ENCODE peak calls at places on chromosomes 7 and 10, in ten cellular contexts. V is left lung; X is left ventricle myocardium inferior; K is lower lobe of right lung; Z is mucosa of descending colon; C is thoracic aorta; O is spleen; T is heart right ventricle; N is CD8-positive, alpha-beta T cell; P is gastrocnemius medialis. L is an unnamed sample.

GRCh38 chr7:90708841-90709317 is 112.8 kb downstream of the CDK14 start:
- DNase-seq in V (no peak), X (no peak), K (no peak), Z (no peak), C (no peak), O (no peak), T (no peak), N (no peak), P (no peak), L (no peak)

GRCh38 chr7:2759736-2760097 is 71.7 kb downstream of the AMZ1 start:
- DNase-seq in V (no peak), X (no peak), K (no peak), Z (no peak), C (no peak), O (no peak), T (no peak), N (no peak), P (no peak), L (no peak)

GRCh38 chr7:7354674-7355073 is 172.3 kb downstream of the C1GALT1 start:
- DNase-seq in V (no peak), X (no peak), K (no peak), Z (no peak), C (no peak), O (no peak), T (no peak), N (no peak), P (no peak), L (no peak)

GRCh38 chr7:155190608-155191536 is 106.8 kb upstream of the INSIG1 start:
- DNase-seq in V (peak; percentile 95), X (no peak), K (peak; percentile 72), Z (no peak), C (no peak), O (peak; percentile 93), T (peak; percentile 35), N (peak; percentile 57), P (no peak), L (peak; percentile 67)

GRCh38 chr7:131293018-131293417 is 34.7 kb upstream of the MKLN1 start:
- DNase-seq in V (no peak), X (peak; percentile 55), K (no peak), Z (no peak), C (peak; percentile 17), O (no peak), T (peak; percentile 49), N (no peak), P (no peak), L (no peak)

GRCh38 chr7:4911111-4911828 is 27.8 kb upstream of the RADIL start:
- DNase-seq in V (no peak), X (no peak), K (no peak), Z (no peak), C (no peak), O (no peak), T (no peak), N (no peak), P (no peak), L (no peak)

GRCh38 chr10:76334306-76334705 is 902.9 kb downstream of the LRMDA start:
- DNase-seq in V (no peak), X (no peak), K (no peak), Z (no peak), C (no peak), O (no peak), T (no peak), N (no peak), P (no peak), L (no peak)

GRCh38 chr10:22856444-22857074 is 71.3 kb upstream of the ARMC3 start:
- DNase-seq in V (no peak), X (no peak), K (no peak), Z (no peak), C (no peak), O (no peak), T (no peak), N (no peak), P (no peak), L (no peak)

GRCh38 chr10:93893646-93894515 is at the start of gene SLC35G1:
- DNase-seq in V (peak; percentile 91), X (peak; percentile 62), K (peak; percentile 72), Z (peak; percentile 78), C (no peak), O (peak; percentile 91), T (peak; percentile 40), N (peak; percentile 65), P (peak; percentile 19), L (no peak)

DNA sequence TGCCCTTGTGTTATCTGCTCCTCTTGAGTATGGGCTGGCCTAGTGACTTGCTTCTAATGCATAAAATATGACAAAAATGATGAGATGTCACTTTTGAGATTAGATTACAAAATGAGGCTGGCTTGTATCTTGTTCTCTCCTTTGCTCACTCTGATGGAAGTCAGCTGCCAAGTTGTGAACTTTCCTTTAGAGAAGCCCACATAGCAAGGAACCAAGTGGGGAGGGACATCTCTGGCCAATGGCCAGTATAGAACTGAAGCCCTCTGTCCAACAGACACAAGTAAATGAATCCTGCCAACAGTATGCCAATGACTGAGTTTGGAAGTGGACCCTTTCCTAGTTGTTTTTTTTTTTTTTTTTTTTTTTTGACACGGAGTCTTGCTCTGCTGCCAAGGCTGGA is 3.4 kb downstream of the ZC3HC1 start:
- DNase-seq in V (no peak), X (no peak), K (no peak), Z (no peak), C (no peak), O (no peak), T (no peak), N (no peak), P (no peak), L (no peak)
- H3K4me1 ChIP-seq in V (peaks cover 3% of the 10 kb centered on the region), X (peaks cover 25% of the 10 kb centered on the region), K (peaks cover 5% of the 10 kb centered on the region), Z (peaks cover 8% of the 10 kb centered on the region), C (no peaks in the 10 kb centered on the region), O (peaks cover 29% of the 10 kb centered on the region), T (no peaks in the 10 kb centered on the region), N (peaks cover 3% of the 10 kb centered on the region), P (peaks cover 11% of the 10 kb centered on the region), L (no peaks in the 10 kb centered on the region)

DNA sequence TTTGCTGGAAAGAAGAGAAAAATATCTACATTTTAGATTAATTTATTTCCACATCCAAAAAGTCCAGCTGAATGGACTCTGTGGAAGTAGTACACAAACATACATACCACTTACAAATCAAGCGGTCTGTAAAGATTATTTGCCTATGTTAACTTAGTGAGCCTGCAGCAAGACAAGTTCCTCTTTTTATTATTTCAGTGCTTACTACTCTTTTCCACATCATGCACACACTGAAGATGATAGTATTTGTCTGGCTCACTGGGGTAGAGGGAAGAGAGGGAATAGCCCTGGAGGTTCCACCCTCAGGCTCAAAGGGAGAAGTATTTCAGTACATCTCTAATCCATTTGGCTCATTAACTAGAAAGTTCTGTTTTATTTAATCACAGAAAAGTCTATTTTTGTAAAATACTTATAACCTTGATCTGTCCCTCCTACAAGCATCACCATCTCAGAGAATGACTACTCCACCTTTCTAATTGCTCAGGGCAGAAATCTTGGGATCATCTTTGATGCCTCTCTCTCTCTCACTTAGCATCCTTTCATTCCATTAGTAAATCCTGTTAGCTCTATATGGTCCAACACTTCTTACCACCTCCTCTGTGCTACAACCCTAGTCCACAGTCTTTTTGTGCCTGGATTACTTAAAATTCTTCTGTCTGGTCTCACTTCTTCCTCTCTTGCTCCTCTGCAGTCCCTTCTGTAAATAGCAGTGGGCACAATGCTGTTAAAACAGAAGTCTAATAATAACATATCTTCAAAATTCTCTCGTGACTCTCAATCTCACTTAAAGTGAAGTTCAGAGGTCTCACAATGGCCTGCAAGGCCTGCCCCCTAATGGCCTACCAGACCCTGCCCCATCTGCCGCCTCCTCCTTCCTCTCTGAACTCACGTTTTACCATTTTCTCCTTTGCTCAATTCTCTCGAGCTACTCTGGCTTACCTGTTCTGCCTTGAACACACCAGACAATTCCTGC is 64.3 kb upstream of the CCDC6 start:
- DNase-seq in V (no peak), X (no peak), K (no peak), Z (no peak), C (no peak), O (no peak), T (no peak), N (no peak), P (no peak), L (no peak)
- TF ChIP-seq CTCF in V (no peak), X (no peak), K (no peak), Z (no peak), C (no peak), O (no peak), T (no peak), N (no peak), P (no peak), L (no peak)

GRCh38 chr7:9181356-9181755 is 747.9 kb downstream of the NXPH1 start:
- DNase-seq in V (no peak), X (no peak), K (no peak), Z (no peak), C (no peak), O (no peak), T (no peak), N (no peak), P (no peak), L (no peak)
- H3K36me3 ChIP-seq in V (no peaks in the 10 kb centered on the region), X (no peaks in the 10 kb centered on the region), K (no peaks in the 10 kb centered on the region), Z (no peaks in the 10 kb centered on the region), C (no peaks in the 10 kb centered on the region), O (no peaks in the 10 kb centered on the region), T (no peaks in the 10 kb centered on the region), N (no peaks in the 10 kb centered on the region), P (no peaks in the 10 kb centered on the region), L (no peaks in the 10 kb centered on the region)

GRCh38 chr10:110067960-110068770 is 60.4 kb downstream of the ADD3 start:
- DNase-seq in V (no peak), X (peak; percentile 48), K (no peak), Z (no peak), C (no peak), O (no peak), T (peak; percentile 32), N (no peak), P (no peak), L (peak; percentile 25)
- H3K4me1 ChIP-seq in V (peaks cover 10% of the 10 kb centered on the region), X (peaks cover 99% of the 10 kb centered on the region), K (peaks cover 44% of the 10 kb centered on the region), Z (no peaks in the 10 kb centered on the region), C (peaks cover 21% of the 10 kb centered on the region), O (peaks cover 100% of the 10 kb centered on the region), T (peaks cover 3% of the 10 kb centered on the region), N (peaks cover 81% of the 10 kb centered on the region), P (peaks cover 24% of the 10 kb centered on the region), L (peaks cover 92% of the 10 kb centered on the region)

GRCh38 chr7:142024547-142024946 is 28.9 kb downstream of the MGAM start:
- DNase-seq in V (no peak), X (no peak), K (no peak), Z (no peak), C (no peak), O (no peak), T (no peak), N (no peak), P (no peak), L (no peak)
- TF ChIP-seq CTCF in V (no peak), X (no peak), K (no peak), Z (no peak), C (no peak), O (no peak), T (no peak), N (no peak), P (no peak), L (no peak)

DNA sequence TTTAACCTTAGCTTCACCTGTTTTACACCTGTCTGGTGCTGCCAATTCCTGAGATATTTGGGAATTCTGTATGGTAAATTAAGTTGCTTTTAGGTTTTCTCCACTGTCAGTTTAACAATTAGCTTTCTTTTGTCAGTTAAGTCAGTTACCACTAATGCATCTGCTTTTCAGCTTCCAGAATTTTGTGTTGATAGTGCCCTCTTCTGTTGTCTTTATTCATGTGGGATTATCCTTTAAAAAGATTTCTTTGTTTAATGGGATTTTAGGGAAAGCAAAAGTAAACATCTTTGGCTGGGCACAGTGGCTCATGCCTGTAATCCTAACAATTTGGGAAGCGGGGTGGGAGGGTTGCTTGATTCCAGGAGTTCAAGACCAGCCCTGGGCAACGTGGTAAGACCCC is 8.1 kb downstream of the TFAM start:
- DNase-seq in V (no peak), X (no peak), K (no peak), Z (no peak), C (no peak), O (no peak), T (no peak), N (no peak), P (no peak), L (no peak)
- H3K36me3 ChIP-seq in V (peaks cover 8% of the 10 kb centered on the region), X (peaks cover 89% of the 10 kb centered on the region), K (peaks cover 95% of the 10 kb centered on the region), Z (no peaks in the 10 kb centered on the region), C (peaks cover 30% of the 10 kb centered on the region), O (peaks cover 100% of the 10 kb centered on the region), T (peaks cover 98% of the 10 kb centered on the region), N (peaks cover 38% of the 10 kb centered on the region), P (no peaks in the 10 kb centered on the region), L (peaks cover 11% of the 10 kb centered on the region)

GRCh38 chr10:69865450-69865849 is 63.7 kb downstream of the COL13A1 start:
- DNase-seq in V (no peak), X (no peak), K (no peak), Z (peak; percentile 9), C (no peak), O (no peak), T (no peak), N (no peak), P (no peak), L (no peak)
- H3K4me1 ChIP-seq in V (peaks cover 9% of the 10 kb centered on the region), X (peaks cover 24% of the 10 kb centered on the region), K (peaks cover 16% of the 10 kb centered on the region), Z (peaks cover 27% of the 10 kb centered on the region), C (peaks cover 15% of the 10 kb centered on the region), O (peaks cover 58% of the 10 kb centered on the region), T (peaks cover 2% of the 10 kb centered on the region), N (no peaks in the 10 kb centered on the region), P (no peaks in the 10 kb centered on the region), L (no peaks in the 10 kb centered on the region)